ENCODE peak calls at places on chromosome X, in four cellular contexts. P is H1, J is K562, M is GM12878. D is an unnamed sample.

GRCh38 chrX:97399400-97399799 is 515.7 kb downstream of the RPA4 start:
- DNase-seq in J (peak), P (no peak), M (peak), D (no peak)

GRCh38 chrX:20913760-20914159 is 460.5 kb upstream of the CNKSR2 start:
- DNase-seq in P (peak), J (no peak), M (no peak), D (no peak)

GRCh38 chrX:85052636-85053343 is 49.1 kb downstream of the APOOL start:
- DNase-seq in P (no peak), J (no peak), M (no peak), D (peak)

GRCh38 chrX:153646620-153647373 is at the start of gene DUSP9:
- DNase-seq in J (peak), M (no peak), P (no peak), D (no peak)

GRCh38 chrX:4830880-4831557 is 1117.6 kb upstream of the PRKX start:
- DNase-seq in J (no peak), M (no peak), P (no peak), D (no peak)

GRCh38 chrX:42930951-42931350 is 153.0 kb upstream of the PPP1R2C start:
- DNase-seq in J (no peak), P (no peak), M (no peak), D (no peak)

GRCh38 chrX:49155243-49155899 is 7.2 kb upstream of the MAGIX start:
- DNase-seq in J (peak), P (peak), M (no peak), D (peak)

GRCh38 chrX:111506826-111507225 is 4.6 kb upstream of the SERTM2 start:
- DNase-seq in P (no peak), M (no peak), J (no peak), D (no peak)

GRCh38 chrX:9578083-9578779 is 113.4 kb downstream of the TBL1X start:
- DNase-seq in J (no peak), M (no peak), P (no peak), D (no peak)

GRCh38 chrX:151180400-151180799 is 4.0 kb downstream of the GPR50 start:
- DNase-seq in P (no peak), M (no peak), J (no peak), D (no peak)
- TF ChIP-seq RAD21 in P (no peak), M (no peak), J (no peak), D (no peak)

DNA sequence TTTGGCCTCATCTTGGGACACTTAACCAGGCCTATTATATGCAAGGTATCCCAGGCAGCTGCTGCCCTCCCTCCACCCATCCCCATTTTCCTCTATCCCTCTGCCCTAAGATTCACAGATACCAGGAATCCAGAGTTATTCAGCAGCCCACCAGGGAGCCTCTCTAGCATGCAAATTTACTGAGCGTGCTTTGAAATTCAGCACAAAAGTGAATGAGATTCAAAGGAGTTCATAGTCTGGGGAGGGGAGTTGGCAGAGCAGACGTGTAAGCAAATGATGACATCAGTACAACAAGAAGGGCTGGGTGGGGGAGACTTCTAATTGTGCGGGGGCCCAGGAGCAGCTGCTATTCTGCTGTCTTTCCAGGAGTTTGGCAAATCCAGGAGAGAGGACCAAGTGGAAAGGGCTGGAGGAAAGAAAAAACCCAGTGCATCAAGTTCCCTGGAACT is 1.7 kb upstream of the MTM1 start:
- DNase-seq in J (no peak), M (no peak), P (no peak), D (no peak)
- TF ChIP-seq EGR1 in J (no peak), M (no peak), P (no peak), D (no peak)

DNA sequence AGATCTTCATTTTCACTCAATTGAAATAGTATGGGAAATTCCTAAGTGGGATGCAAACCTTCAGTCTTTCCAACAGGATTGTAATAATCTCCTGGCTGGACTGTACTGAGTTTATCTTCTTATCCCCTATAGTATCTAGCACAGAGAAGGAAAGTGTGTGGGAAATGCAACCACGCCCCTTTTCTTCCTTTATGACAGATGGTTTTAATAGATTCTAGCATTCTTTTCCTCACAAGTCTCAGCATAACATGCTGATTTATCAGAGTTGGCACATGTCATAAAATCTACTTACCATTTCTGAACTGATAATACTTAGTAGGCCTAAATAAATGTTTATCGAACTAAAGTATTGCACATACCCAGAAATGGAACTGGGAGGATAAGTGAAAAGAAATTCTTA is 484.3 kb downstream of the IL1RAPL1 start:
- DNase-seq in J (no peak), M (no peak), P (no peak), D (no peak)
- TF ChIP-seq RAD21 in J (no peak), M (no peak), P (no peak), D (no peak)

DNA sequence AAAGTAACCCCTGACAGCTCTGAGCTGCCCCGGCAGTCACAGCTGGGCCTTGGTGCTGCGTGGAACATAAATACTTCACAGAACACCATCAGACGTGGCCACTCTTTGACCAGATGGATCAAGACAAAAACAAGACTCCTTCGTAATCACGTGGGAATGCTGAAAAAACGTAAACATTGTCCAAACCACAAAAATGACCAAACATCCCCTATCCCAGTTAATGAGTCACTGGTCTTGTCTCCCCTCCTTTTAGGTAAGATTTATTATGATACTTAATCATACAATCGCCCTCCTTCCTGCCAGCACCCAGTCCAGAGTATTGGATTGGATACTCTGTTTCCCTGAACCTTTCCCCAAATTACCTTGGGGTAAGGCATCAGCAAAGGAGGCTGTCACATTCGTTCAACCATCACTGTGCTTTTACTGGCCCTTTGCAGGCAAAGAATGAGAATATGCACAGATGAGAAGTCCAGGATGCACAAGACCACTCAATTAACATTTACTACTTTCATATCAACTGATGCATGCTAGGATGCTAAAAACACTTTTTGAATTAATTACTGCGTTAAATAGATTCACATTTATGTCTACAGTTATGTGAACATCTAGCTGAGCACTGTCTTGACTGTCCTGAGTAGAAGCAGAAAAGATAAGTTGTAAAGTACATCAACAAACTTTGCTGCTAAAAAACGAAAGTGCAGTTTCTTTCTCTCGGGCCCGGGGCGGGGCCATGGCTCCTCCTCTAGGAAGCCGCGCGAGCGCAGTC is 502 bp upstream of the TCEANC start:
- DNase-seq in J (peak), M (no peak), P (no peak), D (peak)
- TF ChIP-seq EGR1 in J (no peak), M (no peak), P (no peak), D (no peak)

DNA sequence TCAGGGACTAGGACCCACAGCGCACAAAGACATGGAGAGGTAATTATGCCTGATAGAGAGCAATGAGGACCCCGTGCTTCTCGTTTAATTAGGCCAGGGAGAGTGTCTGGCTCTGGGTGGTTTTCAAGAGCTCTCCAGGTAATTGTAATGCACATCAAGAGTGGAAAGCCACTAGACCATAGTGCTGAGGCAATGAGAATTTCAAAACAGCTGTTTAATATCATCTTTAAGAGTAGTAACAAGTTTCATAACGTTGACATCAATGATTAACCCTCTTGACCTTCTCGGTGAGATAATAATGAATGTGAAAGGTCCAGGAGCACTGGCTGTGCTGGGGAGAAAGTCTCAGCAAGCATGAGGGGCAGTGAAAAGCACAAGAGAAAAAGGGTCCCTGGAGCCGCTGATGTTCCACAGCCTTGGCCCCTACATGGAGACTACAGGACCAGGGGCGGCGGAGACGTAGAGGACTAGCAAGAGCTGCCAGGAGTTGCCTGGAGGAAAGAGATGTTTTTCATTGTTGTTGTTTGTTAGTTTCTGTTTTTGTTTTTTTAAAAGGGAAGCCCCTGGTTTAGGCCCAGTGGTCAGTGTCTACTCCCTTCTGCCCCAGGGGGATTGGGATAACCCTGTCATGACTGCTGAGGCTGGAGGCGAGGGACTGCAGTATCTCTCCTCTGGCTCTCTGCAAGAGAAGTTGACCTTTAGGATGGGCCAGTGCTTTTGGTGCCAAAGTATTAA is 14.8 kb upstream of the CXCR3 start:
- DNase-seq in P (no peak), J (no peak), M (no peak), D (no peak)
- TF ChIP-seq RAD21 in P (no peak), J (no peak), M (no peak), D (no peak)

GRCh38 chrX:47179221-47179927 is 14.3 kb upstream of the UBA1 start:
- DNase-seq in M (no peak), P (no peak), J (no peak), D (no peak)
- TF ChIP-seq EGR1 in M (no peak), P (no peak), J (no peak), D (no peak)

GRCh38 chrX:16838202-16839066 is 31.7 kb downstream of the RBBP7 start:
- DNase-seq in P (no peak), M (no peak), J (no peak), D (no peak)
- TF ChIP-seq RAD21 in P (no peak), M (no peak), J (no peak), D (no peak)

D was measured in HCT116.